ENCODE peak calls at places on chromosomes 1 and 21, in five cellular contexts. B is midbrain; J is dorsolateral prefrontal cortex; G is AG20443; R is stimulated activated CD8-positive, alpha-beta memory T cell treated with anti-CD3 and anti-CD28 coated beads, Interleukin-4, amount 100 ng/mL, for 24 hours. Y is an unnamed sample.

GRCh38 chr1:67691712-67692111 is 6.7 kb downstream of the GADD45A start:
- DNase-seq in B (no peak), J (no peak), G (no peak), R (no peak), Y (no peak)

GRCh38 chr1:79197421-79197820 is 190.9 kb upstream of the ADGRL4 start:
- DNase-seq in B (no peak), J (no peak), G (peak; percentile 15), R (no peak), Y (no peak)

GRCh38 chr1:119766374-119766794 is 2.3 kb downstream of the HMGCS2 start:
- DNase-seq in B (peak; percentile 45), J (no peak), G (no peak), R (no peak), Y (peak; percentile 58)

GRCh38 chr1:15941044-15941840 is 34.7 kb downstream of the ZBTB17 start:
- DNase-seq in B (no peak), J (no peak), G (no peak), R (no peak), Y (no peak)

GRCh38 chr21:35585878-35586277 is 474.4 kb downstream of the SETD4 start:
- DNase-seq in B (no peak), J (no peak), G (no peak), R (no peak), Y (no peak)

GRCh38 chr1:225877570-225877969 is 4.6 kb downstream of the TMEM63A start:
- DNase-seq in B (peak; percentile 89), J (peak; percentile 92), G (peak; percentile 74), R (no peak), Y (peak; percentile 96)

GRCh38 chr1:43267818-43268425 is 1.9 kb upstream of the TMEM125 start:
- DNase-seq in B (no peak), J (no peak), G (no peak), R (no peak), Y (no peak)

GRCh38 chr21:36846624-36847023 is 119.8 kb downstream of the HLCS start:
- DNase-seq in B (no peak), J (no peak), G (no peak), R (no peak), Y (peak; percentile 18)

GRCh38 chr1:201721131-201722049 is 107.6 kb upstream of the IPO9 start:
- DNase-seq in B (no peak), J (no peak), G (peak; percentile 60), R (no peak), Y (no peak)

GRCh38 chr1:178945763-178946266 is 74.9 kb upstream of the ANGPTL1 start:
- DNase-seq in B (no peak), J (no peak), G (peak; percentile 73), R (no peak), Y (no peak)

Y was measured in globus pallidus.